ENCODE peak calls at places on chromosomes 2 and 18, in eight cellular contexts. O, W, J, G, T, C, Q and B are unnamed samples.

GRCh38 chr2:44362207-44363015 is 664 bp downstream of the CAMKMT start:
- DNase-seq in O (peak; percentile 20), W (peak; percentile 62), J (no peak), G (peak; percentile 4), T (peak; percentile 53), C (peak; percentile 27), Q (no peak), B (peak; percentile 50)

GRCh38 chr2:96954490-96954846 is 31.9 kb downstream of the FAM178B start:
- DNase-seq in O (no peak), W (peak; percentile 48), J (no peak), G (no peak), T (peak; percentile 78), C (no peak), Q (no peak), B (no peak)

GRCh38 chr2:168392031-168392430 is 64.0 kb upstream of the CERS6 start:
- DNase-seq in O (no peak), W (no peak), J (no peak), G (no peak), T (no peak), C (no peak), Q (no peak), B (no peak)

GRCh38 chr2:203809084-203809521 is 58.5 kb upstream of the CTLA4 start:
- DNase-seq in O (no peak), W (peak; percentile 94), J (no peak), G (no peak), T (no peak), C (no peak), Q (no peak), B (no peak)

GRCh38 chr2:97935719-97936161 is 60.0 kb downstream of the TMEM131 start:
- DNase-seq in O (no peak), W (peak; percentile 93), J (no peak), G (peak; percentile 28), T (no peak), C (peak; percentile 14), Q (peak; percentile 78), B (peak; percentile 9)

GRCh38 chr2:182197529-182197928 is 211.9 kb downstream of the PPP1R1C start:
- DNase-seq in O (no peak), W (no peak), J (no peak), G (no peak), T (no peak), C (no peak), Q (no peak), B (no peak)

GRCh38 chr18:76687271-76688006 is 134.9 kb upstream of the ZNF236 start:
- DNase-seq in O (no peak), W (no peak), J (no peak), G (no peak), T (no peak), C (peak; percentile 46), Q (no peak), B (no peak)

GRCh38 chr2:205002390-205002789 is 457.1 kb downstream of the PARD3B start:
- DNase-seq in O (no peak), W (no peak), J (no peak), G (no peak), T (no peak), C (no peak), Q (no peak), B (no peak)

GRCh38 chr18:78661316-78661715 is 318.3 kb upstream of the SALL3 start:
- DNase-seq in O (no peak), W (no peak), J (no peak), G (no peak), T (no peak), C (no peak), Q (no peak), B (no peak)

GRCh38 chr2:85667561-85668008 is 414 bp downstream of the SFTPB start:
- DNase-seq in O (no peak), W (no peak), J (no peak), G (no peak), T (no peak), C (no peak), Q (no peak), B (no peak)

GRCh38 chr18:7603259-7604000 is 36.3 kb downstream of the PTPRM start:
- DNase-seq in O (no peak), W (no peak), J (no peak), G (no peak), T (no peak), C (no peak), Q (no peak), B (no peak)

GRCh38 chr2:68835636-68836035 is 35.6 kb downstream of the BMP10 start:
- DNase-seq in O (no peak), W (no peak), J (no peak), G (no peak), T (peak; percentile 35), C (no peak), Q (no peak), B (no peak)

GRCh38 chr2:69755862-69756467 is 14.0 kb downstream of the ANXA4 start:
- DNase-seq in O (no peak), W (peak; percentile 83), J (no peak), G (peak; percentile 78), T (no peak), C (no peak), Q (no peak), B (no peak)

GRCh38 chr18:49898421-49898820 is 85.1 kb upstream of the ACAA2 start:
- DNase-seq in O (peak; percentile 76), W (peak; percentile 80), J (no peak), G (peak; percentile 18), T (peak; percentile 75), C (peak; percentile 65), Q (peak; percentile 90), B (peak; percentile 88)

GRCh38 chr2:168583710-168584521 is 127.8 kb downstream of the CERS6 start:
- DNase-seq in O (no peak), W (peak; percentile 80), J (no peak), G (no peak), T (peak; percentile 33), C (no peak), Q (no peak), B (no peak)

GRCh38 chr2:136783856-136784255 is 18.5 kb downstream of the THSD7B start:
- DNase-seq in O (no peak), W (no peak), J (no peak), G (no peak), T (no peak), C (no peak), Q (no peak), B (no peak)

GRCh38 chr2:66507673-66508127 is 72.8 kb downstream of the MEIS1 start:
- DNase-seq in O (peak; percentile 33), W (no peak), J (no peak), G (no peak), T (no peak), C (peak; percentile 56), Q (peak; percentile 81), B (peak; percentile 60)

GRCh38 chr2:156192468-156192867 is 140.1 kb downstream of the NR4A2 start:
- DNase-seq in O (no peak), W (peak; percentile 8), J (no peak), G (no peak), T (peak; percentile 30), C (no peak), Q (no peak), B (no peak)